ENCODE peak calls at places on chromosomes 12 and 14, in six cellular contexts. I is T1000, D is NCI-H1436 treated with DMSO at 0.1 percent for 48 hours, F is cardiac muscle cell, B is EL, R is fibroblast of mammary gland. H is an unnamed sample.

GRCh38 chr14:71324767-71325272 is 417.6 kb downstream of the PCNX1 start:
- DNase-seq in I (no peak), D (no peak), F (peak), B (no peak), R (peak), H (no peak)

GRCh38 chr12:112422531-112422930 is 3.8 kb downstream of the PTPN11 start:
- DNase-seq in I (no peak), D (no peak), F (peak), B (no peak), R (peak), H (peak)

GRCh38 chr14:58882577-58883018 is 244.8 kb downstream of the DACT1 start:
- DNase-seq in I (peak), D (peak), F (peak), B (peak), R (peak), H (no peak)

GRCh38 chr12:121085113-121085841 is 46.2 kb upstream of the OASL start:
- DNase-seq in I (no peak), D (no peak), F (no peak), B (no peak), R (no peak), H (no peak)

GRCh38 chr14:22545842-22546721 is 42.9 kb downstream of the DAD1 start:
- DNase-seq in I (peak), D (no peak), F (peak), B (peak), R (peak), H (no peak)

GRCh38 chr14:88975926-88976325 is 151.5 kb downstream of the TTC8 start:
- DNase-seq in I (no peak), D (no peak), F (no peak), B (no peak), R (no peak), H (no peak)

GRCh38 chr12:74646831-74647230 is 109.2 kb downstream of the ATXN7L3B start:
- DNase-seq in I (no peak), D (no peak), F (peak), B (peak), R (no peak), H (no peak)

GRCh38 chr14:29217813-29218450 is 451.3 kb downstream of the FOXG1 start:
- DNase-seq in I (no peak), D (no peak), F (no peak), B (no peak), R (peak), H (no peak)

GRCh38 chr14:23468704-23469126 is 788 bp upstream of the NGDN start:
- DNase-seq in I (no peak), D (no peak), F (no peak), B (no peak), R (no peak), H (no peak)

GRCh38 chr12:13093191-13093849 is 10.1 kb downstream of the GSG1 start:
- DNase-seq in I (no peak), D (no peak), F (no peak), B (peak), R (peak), H (no peak)

GRCh38 chr14:67253076-67253635 is 11.9 kb downstream of the PALS1 start:
- DNase-seq in I (no peak), D (no peak), F (no peak), B (no peak), R (no peak), H (no peak)

GRCh38 chr12:57603758-57604453 is 718 bp upstream of the DTX3 start:
- DNase-seq in I (peak), D (no peak), F (peak), B (peak), R (peak), H (peak)

GRCh38 chr12:132257206-132257954 is 72.0 kb downstream of the GALNT9 start:
- DNase-seq in I (no peak), D (no peak), F (no peak), B (no peak), R (no peak), H (no peak)

GRCh38 chr12:56082382-56082781 is 2.4 kb downstream of the ERBB3 start:
- DNase-seq in I (no peak), D (no peak), F (no peak), B (no peak), R (no peak), H (no peak)

GRCh38 chr12:2138871-2139308 is 86.1 kb downstream of the CACNA1C start:
- DNase-seq in I (no peak), D (no peak), F (no peak), B (no peak), R (no peak), H (no peak)